ENCODE peak calls at places on chromosomes 6 and 20, in six cellular contexts. L is upper lobe of left lung, Y is colonic mucosa, K is Calu3, Q is RWPE1, T is fibroblast of mammary gland. H is an unnamed sample.

GRCh38 chr6:148332088-148332487 is 10.6 kb upstream of the SASH1 start:
- DNase-seq in L (no peak), Y (no peak), K (no peak), Q (no peak), T (no peak), H (no peak)

GRCh38 chr6:42451595-42452170 is at the start of gene TRERF1:
- DNase-seq in L (peak), Y (peak), K (peak), Q (peak), T (peak), H (peak)

GRCh38 chr20:25248501-25249172 is 752 bp downstream of the PYGB start:
- DNase-seq in L (no peak), Y (peak), K (no peak), Q (peak), T (peak), H (no peak)

GRCh38 chr6:11232968-11233626 is 629 bp upstream of the NEDD9 start:
- DNase-seq in L (no peak), Y (peak), K (no peak), Q (peak), T (no peak), H (no peak)

GRCh38 chr20:51902933-51903332 is 100.6 kb upstream of the SALL4 start:
- DNase-seq in L (no peak), Y (no peak), K (no peak), Q (no peak), T (no peak), H (no peak)

GRCh38 chr6:12538881-12539357 is 177.6 kb upstream of the PHACTR1 start:
- DNase-seq in L (peak), Y (no peak), K (peak), Q (no peak), T (no peak), H (no peak)

GRCh38 chr6:27502508-27503435 is 29.9 kb upstream of the ZNF184 start:
- DNase-seq in L (no peak), Y (peak), K (peak), Q (no peak), T (peak), H (peak)

GRCh38 chr6:155187994-155188706 is 75.7 kb upstream of the CLDN20 start:
- DNase-seq in L (no peak), Y (no peak), K (no peak), Q (no peak), T (peak), H (no peak)

GRCh38 chr6:116280161-116280959 is 630 bp upstream of the TSPYL1 start:
- DNase-seq in L (no peak), Y (no peak), K (no peak), Q (no peak), T (peak), H (no peak)

GRCh38 chr6:48597951-48598350 is 487.0 kb upstream of the PTCHD4 start:
- DNase-seq in L (no peak), Y (no peak), K (no peak), Q (no peak), T (peak), H (no peak)

GRCh38 chr6:291148-291696 is 1.1 kb upstream of the DUSP22 start:
- DNase-seq in L (no peak), Y (no peak), K (no peak), Q (peak), T (peak), H (no peak)

GRCh38 chr6:156731436-156731835 is 45.7 kb upstream of the ARID1B start:
- DNase-seq in L (no peak), Y (no peak), K (peak), Q (peak), T (peak), H (no peak)

GRCh38 chr20:33443512-33444239 is at the start of gene SNTA1:
- DNase-seq in L (peak), Y (peak), K (peak), Q (peak), T (peak), H (peak)

GRCh38 chr6:166584046-166584679 is 2.3 kb downstream of the RAMACL start:
- DNase-seq in L (no peak), Y (no peak), K (no peak), Q (no peak), T (no peak), H (no peak)

GRCh38 chr6:41443616-41444525 is 102.3 kb upstream of the FOXP4 start:
- DNase-seq in L (no peak), Y (no peak), K (no peak), Q (no peak), T (peak), H (no peak)

GRCh38 chr6:147382945-147383554 is 125.4 kb upstream of the SAMD5 start:
- DNase-seq in L (no peak), Y (no peak), K (no peak), Q (peak), T (peak), H (no peak)

GRCh38 chr6:110949679-110950285 is 8.7 kb upstream of the GTF3C6 start:
- DNase-seq in L (no peak), Y (no peak), K (no peak), Q (no peak), T (peak), H (no peak)

DNA sequence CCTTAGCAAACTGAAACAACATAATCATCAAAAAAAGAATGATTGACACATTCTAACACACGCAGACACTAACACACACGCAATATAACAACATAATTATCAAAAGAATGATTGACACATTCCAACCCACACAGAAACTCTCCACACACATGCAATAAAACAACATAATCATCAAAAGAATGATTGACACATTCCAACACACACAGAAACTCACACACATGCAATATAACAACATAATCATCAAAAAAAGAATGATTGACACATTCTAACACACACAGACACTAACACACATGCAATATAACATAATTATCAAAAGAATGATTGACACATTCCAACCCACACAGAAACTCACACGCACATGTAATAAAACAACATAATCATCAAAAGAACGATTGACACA is 172.4 kb downstream of the THBS2 start:
- DNase-seq in L (no peak), Y (no peak), K (no peak), Q (no peak), T (no peak), H (no peak)
- TF ChIP-seq CTCF in L (no peak), Y (no peak), K (no peak), Q (no peak), T (no peak), H (no peak)

GRCh38 chr20:62978559-62978938 is 26.0 kb downstream of the SLC17A9 start:
- DNase-seq in L (no peak), Y (no peak), K (no peak), Q (no peak), T (no peak), H (no peak)

GRCh38 chr20:62979876-62980373 is 26.8 kb downstream of the BHLHE23 start:
- DNase-seq in L (no peak), Y (no peak), K (no peak), Q (no peak), T (no peak), H (no peak)

GRCh38 chr20:62980380-62980960 is 26.3 kb downstream of the BHLHE23 start:
- DNase-seq in L (peak), Y (no peak), K (no peak), Q (no peak), T (no peak), H (no peak)

GRCh38 chr20:62977613-62978558 is 25.4 kb downstream of the SLC17A9 start:
- DNase-seq in L (no peak), Y (peak), K (peak), Q (peak), T (no peak), H (peak)

DNA sequence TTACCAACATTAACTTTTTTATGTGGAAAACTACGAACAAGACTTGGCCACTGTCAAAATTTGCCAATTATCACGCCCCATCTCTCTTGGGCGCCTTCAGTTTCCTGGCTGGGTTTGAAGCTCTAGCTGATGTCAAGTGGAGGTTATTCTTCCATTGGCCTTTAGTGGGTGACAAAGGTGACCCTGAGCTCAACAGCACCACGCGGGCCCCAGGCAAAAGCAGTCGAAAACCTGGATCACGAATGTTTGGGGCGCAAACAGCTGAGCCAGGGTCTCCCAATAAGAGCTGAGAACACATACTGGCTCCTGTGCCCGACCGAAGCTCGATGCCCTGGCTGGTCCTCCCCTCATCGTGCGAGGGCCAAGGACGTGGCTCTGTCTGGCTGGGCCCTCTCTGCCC is 26.8 kb downstream of the SLC17A9 start:
- DNase-seq in L (no peak), Y (no peak), K (no peak), Q (no peak), T (no peak), H (no peak)
- TF ChIP-seq CTCF in L (no peak), Y (no peak), K (no peak), Q (no peak), T (no peak), H (no peak)

DNA sequence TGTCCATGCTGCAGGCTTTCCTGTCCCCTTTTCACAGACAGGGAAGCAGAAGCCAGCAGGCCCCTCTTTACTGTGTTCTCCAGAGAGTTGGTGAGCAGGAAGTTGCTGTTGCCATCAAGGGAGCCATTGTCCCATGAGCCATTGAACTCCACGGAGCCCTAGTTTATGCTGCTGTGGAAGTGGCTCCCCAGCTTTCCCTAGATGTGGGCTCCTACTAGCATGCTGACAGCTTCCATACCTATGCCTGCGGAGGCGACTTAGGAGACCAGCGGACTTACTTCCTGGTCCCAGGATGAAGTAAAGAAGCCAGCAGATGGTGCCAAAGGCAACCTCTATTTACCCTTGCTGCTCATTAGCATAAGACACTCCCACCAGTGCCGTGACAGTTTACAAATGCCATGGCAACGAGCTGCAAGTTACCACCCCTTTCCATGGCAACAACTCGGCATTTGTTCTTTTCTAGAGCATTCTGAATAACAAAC is 30.8 kb upstream of the FKBP1A start:
- DNase-seq in L (no peak), Y (peak), K (peak), Q (no peak), T (peak), H (no peak)
- TF ChIP-seq CTCF in L (no peak), Y (no peak), K (no peak), Q (no peak), T (no peak), H (no peak)

GRCh38 chr6:149820506-149820905 is 43.7 kb downstream of the LRP11 start:
- DNase-seq in L (no peak), Y (no peak), K (no peak), Q (no peak), T (no peak), H (no peak)
- TF ChIP-seq CTCF in L (no peak), Y (no peak), K (no peak), Q (no peak), T (no peak), H (no peak)

DNA sequence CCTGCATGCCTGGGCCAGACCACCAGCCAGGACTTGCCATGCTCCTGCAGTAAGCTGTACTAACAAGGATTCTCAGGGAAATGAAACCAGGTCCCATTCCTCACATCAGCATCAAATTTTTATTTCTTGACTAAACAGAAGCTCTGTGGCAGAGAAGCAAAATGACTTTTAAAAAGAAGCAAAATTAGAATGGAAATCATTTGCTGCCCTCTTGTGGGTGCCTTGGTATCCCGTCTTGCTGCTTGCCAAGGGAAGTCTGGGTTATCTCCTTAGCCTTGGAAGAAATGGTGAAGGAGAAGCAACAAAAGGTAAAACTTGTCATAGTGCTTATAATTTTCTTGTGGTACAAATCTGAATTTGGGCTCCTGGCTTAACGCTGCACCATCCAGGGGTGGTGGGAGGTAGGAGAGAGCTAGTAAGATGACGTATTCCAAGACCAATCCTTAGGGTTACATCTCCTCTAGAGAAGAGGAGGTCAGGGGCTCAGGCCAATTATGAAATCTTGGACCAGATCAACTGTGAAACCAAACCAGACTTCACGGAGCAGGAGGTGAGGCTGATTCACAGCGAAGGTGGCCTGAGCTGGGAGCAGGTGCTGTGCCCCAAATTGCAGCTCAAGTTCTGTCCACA is 107.5 kb downstream of the FAXC start:
- DNase-seq in L (no peak), Y (no peak), K (peak), Q (peak), T (peak), H (no peak)
- TF ChIP-seq CTCF in L (no peak), Y (no peak), K (no peak), Q (peak), T (peak), H (no peak)

DNA sequence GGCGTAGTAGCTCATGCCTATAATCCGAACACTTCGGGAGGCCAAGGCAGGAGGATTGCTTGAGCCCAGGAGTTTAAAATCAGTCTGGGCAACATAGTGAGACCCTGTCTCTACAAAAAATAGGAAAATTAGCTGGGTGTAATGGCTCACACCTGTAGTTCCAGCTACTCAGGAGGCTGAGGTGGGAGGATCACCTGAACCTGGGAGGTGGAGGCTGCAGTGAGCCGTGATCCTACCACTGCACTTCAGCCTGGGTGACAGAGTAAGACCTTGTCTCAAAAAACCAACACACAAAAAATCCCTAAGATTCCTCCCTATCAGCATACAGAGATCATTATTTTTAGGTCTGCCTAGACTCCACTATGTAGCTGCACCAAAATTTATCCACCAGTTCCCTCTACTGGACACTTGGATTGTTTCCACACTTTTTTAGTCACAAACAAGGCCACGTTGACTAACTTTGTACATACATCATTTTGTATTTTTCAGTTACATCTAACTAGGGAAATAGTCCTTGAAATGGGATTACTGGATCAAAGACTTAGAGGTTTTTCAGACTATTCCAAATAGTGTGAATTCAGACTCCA is 3.6 kb upstream of the PHF1 start:
- DNase-seq in L (no peak), Y (no peak), K (no peak), Q (no peak), T (peak), H (no peak)
- TF ChIP-seq CTCF in L (no peak), Y (no peak), K (no peak), Q (no peak), T (peak), H (no peak)

GRCh38 chr20:21643417-21643816 is 62.0 kb upstream of the PAX1 start:
- DNase-seq in L (no peak), Y (no peak), K (no peak), Q (no peak), T (no peak), H (no peak)

GRCh38 chr20:21640556-21640955 is 64.9 kb upstream of the PAX1 start:
- DNase-seq in L (no peak), Y (no peak), K (no peak), Q (peak), T (no peak), H (no peak)
- TF ChIP-seq CTCF in L (no peak), Y (no peak), K (no peak), Q (no peak), T (no peak), H (no peak)

DNA sequence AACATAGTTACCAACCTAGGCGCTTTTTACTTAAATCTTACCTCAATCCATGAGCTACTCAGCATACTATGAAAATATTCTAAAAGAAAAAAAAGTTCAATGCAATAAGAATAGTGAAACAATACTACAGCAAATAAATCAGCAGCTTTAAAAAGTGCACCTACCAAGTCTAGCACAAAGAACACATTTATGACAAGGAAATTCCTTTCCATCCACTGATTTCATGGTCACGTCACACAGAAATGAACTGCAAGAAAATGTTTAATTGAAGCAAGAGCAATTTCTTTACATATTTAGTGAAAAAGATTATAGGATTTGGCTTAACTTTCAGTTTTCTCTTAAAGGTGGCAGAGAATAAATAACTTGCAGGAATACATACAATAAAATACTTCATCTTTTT is 36.2 kb downstream of the IBTK start:
- DNase-seq in L (no peak), Y (no peak), K (no peak), Q (no peak), T (no peak), H (no peak)
- TF ChIP-seq CTCF in L (no peak), Y (no peak), K (no peak), Q (no peak), T (no peak), H (no peak)

DNA sequence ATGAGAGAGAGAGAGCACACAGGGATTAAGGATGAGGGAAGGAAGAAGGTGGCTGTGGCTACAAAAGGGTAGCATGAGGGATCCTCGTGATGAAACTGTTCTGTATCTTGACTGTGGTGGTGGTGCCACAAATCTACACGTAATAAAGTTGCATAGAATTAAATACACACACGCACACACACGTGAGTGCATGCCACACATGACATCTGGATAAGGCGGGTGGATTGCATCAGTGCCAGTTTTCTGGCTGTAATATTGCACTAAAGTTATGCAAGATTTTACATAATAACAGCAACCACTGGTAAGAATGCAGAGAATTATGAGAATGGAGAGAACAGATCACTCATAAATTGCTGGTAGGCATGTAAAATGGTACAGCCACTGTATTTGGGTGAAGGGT is 16.9 kb upstream of the STK35 start:
- DNase-seq in L (no peak), Y (no peak), K (no peak), Q (no peak), T (no peak), H (no peak)
- TF ChIP-seq CTCF in L (no peak), Y (no peak), K (no peak), Q (no peak), T (no peak), H (no peak)

H was measured in activated B cell treated with CpG ODN at 0.5 μM for 24 hours.